ENCODE peak calls at places on chromosomes 16 and 17, in ten cellular contexts. W is A549; M is amniotic epithelial cell; Z is T-helper 2 cell; F is MM.1S; T is stimulated activated CD8-positive, alpha-beta memory T cell treated with anti-CD3 and anti-CD28 coated beads, Interleukin-12 subunit alpha, Interleukin-12 subunit beta, amount 100 ng/mL, for 4 hours; B is activated naive CD4-positive, alpha-beta T cell treated with Interleukin-2 at 50 U/mL for 16 hours; N is activated CD4-positive, alpha-beta T cell treated with anti-CD3 and anti-CD28 coated beads for 48 hours; U is AG10803; Y is SHP77. V is an unnamed sample.

GRCh38 chr16:53207810-53208752 is 153.3 kb downstream of the CHD9 start:
- DNase-seq in W (peak; percentile 84), M (peak; percentile 88), Z (no peak), F (no peak), T (no peak), B (no peak), N (no peak), U (peak; percentile 76), Y (peak; percentile 86), V (peak; percentile 76)

GRCh38 chr16:73047536-73048291 is at the start of gene ZFHX3:
- DNase-seq in W (no peak), M (no peak), Z (no peak), F (peak; percentile 56), T (no peak), B (peak; percentile 17), N (peak; percentile 18), U (peak; percentile 73), Y (peak; percentile 54), V (no peak)

GRCh38 chr16:50316102-50316847 is 49.9 kb downstream of the ADCY7 start:
- DNase-seq in W (no peak), M (peak; percentile 42), Z (no peak), F (no peak), T (no peak), B (no peak), N (no peak), U (no peak), Y (no peak), V (no peak)

GRCh38 chr16:88440111-88440510 is 13.0 kb upstream of the ZFPM1 start:
- DNase-seq in W (no peak), M (no peak), Z (no peak), F (no peak), T (no peak), B (no peak), N (no peak), U (no peak), Y (no peak), V (no peak)

GRCh38 chr17:71438631-71439146 is 682.1 kb upstream of the SOX9 start:
- DNase-seq in W (peak; percentile 57), M (peak; percentile 92), Z (no peak), F (no peak), T (no peak), B (no peak), N (no peak), U (peak; percentile 93), Y (peak; percentile 14), V (peak; percentile 12)

GRCh38 chr17:64188088-64188487 is 58.1 kb upstream of the ERN1 start:
- DNase-seq in W (no peak), M (no peak), Z (no peak), F (no peak), T (no peak), B (no peak), N (no peak), U (no peak), Y (no peak), V (no peak)

GRCh38 chr17:50268040-50268439 is 6.2 kb upstream of the TMEM92 start:
- DNase-seq in W (no peak), M (no peak), Z (no peak), F (no peak), T (no peak), B (peak; percentile 1), N (no peak), U (no peak), Y (no peak), V (no peak)

GRCh38 chr16:19707699-19708497 is 10.1 kb downstream of the KNOP1 start:
- DNase-seq in W (no peak), M (no peak), Z (no peak), F (no peak), T (no peak), B (no peak), N (no peak), U (no peak), Y (no peak), V (no peak)

GRCh38 chr17:6986676-6987075 is 9.2 kb upstream of the ALOX12 start:
- DNase-seq in W (no peak), M (no peak), Z (no peak), F (no peak), T (no peak), B (no peak), N (no peak), U (no peak), Y (no peak), V (no peak)

GRCh38 chr16:55468352-55468990 is 10.5 kb upstream of the MMP2 start:
- DNase-seq in W (no peak), M (no peak), Z (no peak), F (no peak), T (no peak), B (no peak), N (no peak), U (no peak), Y (no peak), V (no peak)

GRCh38 chr17:69141802-69142472 is at the start of gene ABCA6:
- DNase-seq in W (no peak), M (peak; percentile 82), Z (no peak), F (no peak), T (no peak), B (no peak), N (no peak), U (no peak), Y (no peak), V (no peak)

GRCh38 chr16:6932871-6933390 is 399.7 kb upstream of the RBFOX1 start:
- DNase-seq in W (no peak), M (no peak), Z (no peak), F (no peak), T (no peak), B (no peak), N (no peak), U (no peak), Y (no peak), V (no peak)

GRCh38 chr17:44795421-44795820 is 34.7 kb downstream of the GJC1 start:
- DNase-seq in W (no peak), M (no peak), Z (no peak), F (no peak), T (no peak), B (no peak), N (no peak), U (no peak), Y (no peak), V (no peak)

GRCh38 chr17:33435716-33436301 is 142.7 kb upstream of the ASIC2 start:
- DNase-seq in W (no peak), M (peak; percentile 85), Z (no peak), F (no peak), T (no peak), B (no peak), N (no peak), U (peak; percentile 67), Y (no peak), V (no peak)

GRCh38 chr16:3509470-3509928 is 8.7 kb downstream of the CLUAP1 start:
- DNase-seq in W (no peak), M (peak; percentile 71), Z (peak; percentile 68), F (peak; percentile 85), T (peak; percentile 33), B (peak; percentile 74), N (peak; percentile 81), U (no peak), Y (no peak), V (no peak)

GRCh38 chr16:74724820-74725549 is 24.3 kb upstream of the MLKL start:
- DNase-seq in W (no peak), M (peak; percentile 83), Z (no peak), F (no peak), T (no peak), B (no peak), N (no peak), U (no peak), Y (no peak), V (no peak)